ENCODE peak calls at places on chromosomes 12 and 14, in six cellular contexts. U, R, X, I, M and S are unnamed samples.

GRCh38 chr14:68589447-68590232 is 203.2 kb downstream of the ZFP36L1 start:
- DNase-seq in R (peak), M (no peak), X (peak), U (no peak), I (no peak), S (no peak)

GRCh38 chr12:91975891-91976290 is 169.8 kb downstream of the BTG1 start:
- DNase-seq in X (no peak), M (no peak), I (no peak), U (no peak), R (no peak), S (no peak)

GRCh38 chr14:54291491-54292191 is 105.2 kb upstream of the CDKN3 start:
- DNase-seq in M (no peak), U (peak), X (peak), I (peak), R (no peak), S (peak)

GRCh38 chr14:95484296-95484695 is 32.2 kb downstream of the SYNE3 start:
- DNase-seq in U (no peak), R (no peak), M (no peak), X (no peak), I (no peak), S (no peak)

GRCh38 chr12:5083955-5084849 is 40.5 kb downstream of the KCNA5 start:
- DNase-seq in M (no peak), X (peak), R (peak), U (peak), I (peak), S (no peak)

GRCh38 chr12:89918172-89918880 is 209.7 kb upstream of the ATP2B1 start:
- DNase-seq in U (no peak), R (no peak), M (no peak), I (no peak), X (no peak), S (no peak)

GRCh38 chr12:63070709-63071108 is 80.3 kb downstream of the AVPR1A start:
- DNase-seq in R (no peak), I (no peak), U (no peak), X (no peak), M (no peak), S (no peak)

GRCh38 chr12:125606312-125606711 is 541.1 kb downstream of the AACS start:
- DNase-seq in U (no peak), X (no peak), I (no peak), M (no peak), R (no peak), S (no peak)

GRCh38 chr14:56004807-56005579 is 113.2 kb upstream of the PELI2 start:
- DNase-seq in X (peak), I (no peak), U (no peak), M (no peak), R (peak), S (peak)

GRCh38 chr12:7188557-7189397 is 709 bp upstream of the PEX5 start:
- DNase-seq in U (peak), M (peak), R (peak), I (peak), X (peak), S (peak)

GRCh38 chr12:115820661-115821060 is 456.8 kb downstream of the MED13L start:
- DNase-seq in R (no peak), M (no peak), U (no peak), X (no peak), I (no peak), S (no peak)

GRCh38 chr12:101097829-101098580 is 112.0 kb downstream of the SLC5A8 start:
- DNase-seq in I (no peak), M (no peak), X (no peak), U (no peak), R (no peak), S (no peak)

GRCh38 chr12:87667378-87667777 is 361.8 kb downstream of the C12orf50 start:
- DNase-seq in X (peak), M (no peak), I (no peak), U (no peak), R (peak), S (no peak)

GRCh38 chr14:72104011-72104613 is 171.9 kb downstream of the RGS6 start:
- DNase-seq in U (peak), R (no peak), M (no peak), X (no peak), I (no peak), S (peak)

GRCh38 chr12:132153501-132154340 is 9.5 kb downstream of the NOC4L start:
- DNase-seq in I (peak), U (peak), X (peak), R (peak), M (no peak), S (peak)

GRCh38 chr12:51023625-51024395 is 2.4 kb downstream of the SLC11A2 start:
- DNase-seq in M (no peak), I (no peak), X (no peak), R (no peak), U (no peak), S (no peak)

GRCh38 chr12:53057816-53058500 is 8.1 kb downstream of the TNS2 start:
- DNase-seq in M (peak), X (no peak), R (no peak), U (no peak), I (no peak), S (no peak)

GRCh38 chr12:39764944-39765560 is 145.4 kb upstream of the ABCD2 start:
- DNase-seq in I (no peak), M (no peak), R (peak), X (peak), U (no peak), S (peak)

GRCh38 chr12:49706351-49707126 is 666 bp downstream of the FMNL3 start:
- DNase-seq in R (peak), X (peak), M (peak), I (peak), U (peak), S (peak)

GRCh38 chr12:104357431-104357952 is 54.0 kb downstream of the EID3 start:
- DNase-seq in M (no peak), I (no peak), R (peak), U (no peak), X (peak), S (no peak)

GRCh38 chr14:91303091-91303923 is 58.8 kb upstream of the GPR68 start:
- DNase-seq in I (no peak), R (peak), M (no peak), X (no peak), U (peak), S (peak)

GRCh38 chr14:58280954-58281787 is 17.2 kb upstream of the ARID4A start:
- DNase-seq in M (no peak), R (peak), X (peak), U (no peak), I (no peak), S (no peak)

GRCh38 chr14:100557658-100558057 is 29.6 kb downstream of the BEGAIN start:
- DNase-seq in M (no peak), X (no peak), R (peak), I (no peak), U (no peak), S (no peak)

GRCh38 chr12:109247831-109248654 is 61.0 kb downstream of the FOXN4 start:
- DNase-seq in X (no peak), U (no peak), I (no peak), M (no peak), R (no peak), S (peak)

GRCh38 chr12:53736602-53737493 is 9.6 kb upstream of the CALCOCO1 start:
- DNase-seq in U (no peak), X (no peak), R (no peak), M (no peak), I (no peak), S (no peak)

GRCh38 chr12:98894412-98895085 is 249.5 kb downstream of the APAF1 start:
- DNase-seq in X (no peak), I (peak), U (peak), M (no peak), R (no peak), S (no peak)

GRCh38 chr12:110721570-110721969 is 21.1 kb downstream of the PPP1CC start:
- DNase-seq in R (no peak), X (no peak), U (no peak), I (no peak), M (no peak), S (no peak)

GRCh38 chr12:116159593-116159992 is 117.9 kb downstream of the MED13L start:
- DNase-seq in U (no peak), X (no peak), I (no peak), M (no peak), R (no peak), S (no peak)

GRCh38 chr12:75990189-75990912 is 41.2 kb downstream of the PHLDA1 start:
- DNase-seq in I (no peak), R (no peak), X (no peak), M (no peak), U (no peak), S (no peak)

GRCh38 chr14:52283099-52283498 is 15.6 kb downstream of the PTGDR start:
- DNase-seq in X (no peak), R (no peak), M (no peak), I (no peak), U (no peak), S (no peak)

GRCh38 chr14:103372552-103373304 is 12.5 kb upstream of the MARK3 start:
- DNase-seq in R (peak), U (no peak), X (peak), M (no peak), I (no peak), S (no peak)

GRCh38 chr14:70642313-70643235 is 858 bp downstream of the TTC9 start:
- DNase-seq in I (peak), M (no peak), R (no peak), X (no peak), U (peak), S (peak)
- TF ChIP-seq CTCF in I (no peak), M (no peak), R (no peak), X (no peak), U (no peak), S (no peak)

DNA sequence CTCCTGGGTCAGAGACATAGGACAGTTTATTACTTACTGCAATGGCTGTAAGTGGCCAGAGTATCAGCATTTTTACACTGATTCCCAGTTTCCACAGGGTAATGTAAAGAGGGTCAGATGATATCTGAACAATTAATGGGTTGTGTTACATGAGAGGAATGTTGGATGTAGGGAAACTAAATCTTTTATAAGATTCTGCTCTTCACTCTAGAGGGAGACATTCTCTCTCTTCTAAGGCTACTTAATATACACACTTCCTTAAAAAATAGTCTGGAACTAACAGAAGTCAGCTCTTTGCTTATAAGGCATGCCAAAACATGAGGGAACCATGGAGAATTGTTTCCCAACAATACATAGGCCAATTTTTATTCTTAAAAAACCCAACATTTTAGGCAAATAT is 389.8 kb downstream of the ETNK1 start:
- DNase-seq in I (no peak), X (no peak), R (peak), U (no peak), M (no peak), S (no peak)
- TF ChIP-seq CTCF in I (no peak), X (no peak), R (peak), U (no peak), M (no peak), S (no peak)

GRCh38 chr12:77152623-77153193 is 87.3 kb upstream of the E2F7 start:
- DNase-seq in U (no peak), M (no peak), I (no peak), X (peak), R (peak), S (peak)
- TF ChIP-seq CTCF in U (no peak), M (no peak), I (peak), X (peak), R (peak), S (peak)

DNA sequence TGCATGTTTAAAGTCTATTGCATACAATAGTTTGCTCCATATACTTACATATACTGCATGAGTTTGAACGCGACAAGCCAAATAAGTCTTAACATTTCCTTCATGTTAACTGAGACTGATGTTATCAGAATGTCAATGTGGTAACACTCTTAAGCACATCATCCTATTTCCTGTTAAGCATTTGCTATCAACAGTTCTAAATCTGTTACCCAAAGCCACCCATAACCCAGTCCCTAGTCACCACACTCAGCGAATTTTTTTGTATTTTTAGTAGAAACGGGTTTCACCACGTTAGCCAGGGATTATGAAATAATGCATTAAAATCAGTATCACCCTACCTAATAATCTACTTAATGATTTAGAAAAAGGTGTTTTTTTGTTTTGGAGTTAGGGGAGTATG is 39.4 kb downstream of the HNRNPC start:
- DNase-seq in R (no peak), M (no peak), X (no peak), U (no peak), I (no peak), S (no peak)
- TF ChIP-seq CTCF in R (no peak), M (no peak), X (no peak), U (no peak), I (no peak), S (no peak)

DNA sequence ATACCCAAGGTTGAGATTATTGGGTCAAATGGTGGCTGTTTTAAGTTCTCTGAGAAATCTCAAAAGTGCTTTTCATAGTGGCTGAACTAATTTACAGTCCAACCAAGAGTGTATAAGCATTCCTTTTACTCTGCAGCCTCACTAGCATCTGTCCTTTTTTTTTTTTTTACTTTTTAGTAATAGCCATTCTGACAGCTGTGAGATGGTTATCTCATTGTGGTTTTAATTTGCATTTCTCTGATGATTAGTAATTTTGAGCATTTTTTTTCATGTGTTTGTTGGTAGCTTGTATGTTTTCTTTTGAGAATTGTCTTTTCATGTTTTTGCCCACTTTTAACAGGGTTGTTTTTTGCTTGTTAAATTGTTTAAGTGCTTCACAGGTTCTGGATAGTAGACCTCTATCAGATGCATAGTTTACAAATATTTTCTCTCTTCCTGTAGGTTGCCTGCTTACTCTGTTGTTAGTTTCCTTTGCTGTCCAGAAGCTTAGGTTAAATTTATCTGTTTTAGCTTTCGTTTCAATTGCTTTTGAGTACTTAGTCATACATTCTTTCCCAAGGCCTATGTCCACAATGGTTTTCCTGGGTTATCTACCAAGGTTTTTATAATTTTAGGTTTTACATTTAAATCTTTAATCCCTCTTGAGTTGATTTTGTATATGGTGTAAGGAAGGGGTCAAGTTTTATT is 881.3 kb upstream of the SEL1L start:
- DNase-seq in U (no peak), R (no peak), X (no peak), M (no peak), I (no peak), S (no peak)
- TF ChIP-seq CTCF in U (no peak), R (no peak), X (no peak), M (no peak), I (no peak), S (no peak)

DNA sequence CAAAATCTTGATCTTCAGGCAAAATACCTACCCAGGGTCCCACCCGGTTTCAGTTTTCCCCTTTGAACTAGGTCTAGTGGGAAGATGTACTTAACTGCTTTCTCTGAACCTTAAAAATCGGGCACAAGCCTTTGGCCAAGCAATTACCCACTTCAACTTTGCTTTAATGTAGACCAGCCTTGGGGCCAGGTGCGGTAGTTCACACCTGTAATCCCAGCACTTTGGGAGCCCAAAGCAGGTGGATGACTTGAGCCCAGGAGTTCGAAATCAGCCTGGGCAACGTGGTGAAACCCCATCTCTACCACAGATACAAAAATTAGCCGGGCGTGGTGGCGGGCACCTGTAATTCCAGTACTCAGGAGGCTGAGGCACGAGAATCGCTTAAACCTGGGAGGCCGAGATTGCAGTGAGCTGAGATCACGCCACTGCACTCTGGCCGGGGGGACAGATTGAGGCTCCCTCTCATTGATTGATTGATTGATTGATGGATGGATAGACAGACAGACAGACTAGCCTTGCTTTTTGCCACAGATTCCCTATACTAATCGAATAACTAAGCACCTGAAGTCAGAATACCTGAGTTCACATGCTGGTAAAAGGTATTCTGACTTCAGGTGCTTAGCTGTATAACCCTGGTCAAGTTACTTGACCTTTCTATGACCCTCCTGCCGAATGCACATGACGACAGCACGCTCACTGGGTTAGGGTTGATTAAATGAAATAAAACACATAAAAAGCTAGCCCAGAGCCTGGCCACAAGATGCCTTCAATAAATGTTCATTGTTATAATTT is 1.8 kb downstream of the CLIP1 start:
- DNase-seq in I (no peak), U (no peak), M (no peak), R (peak), X (no peak), S (no peak)
- TF ChIP-seq CTCF in I (no peak), U (no peak), M (no peak), R (no peak), X (no peak), S (no peak)

GRCh38 chr14:47277703-47278102 is 397.7 kb downstream of the MDGA2 start:
- DNase-seq in X (no peak), U (no peak), I (no peak), R (peak), M (no peak), S (no peak)

GRCh38 chr14:47273939-47274338 is 401.5 kb downstream of the MDGA2 start:
- DNase-seq in R (no peak), M (no peak), U (no peak), I (no peak), X (no peak), S (no peak)

GRCh38 chr14:47278233-47278842 is 397.1 kb downstream of the MDGA2 start:
- DNase-seq in U (peak), R (peak), X (no peak), I (peak), M (no peak), S (peak)

GRCh38 chr14:47276931-47277330 is 398.5 kb downstream of the MDGA2 start:
- DNase-seq in I (no peak), M (no peak), X (no peak), U (peak), R (no peak), S (no peak)
- TF ChIP-seq CTCF in I (no peak), M (no peak), X (no peak), U (no peak), R (no peak), S (no peak)